ENCODE peak calls at places on chromosomes 5 and 9, in ten cellular contexts. B, I, J, P, U, V, T, Y, H and R are unnamed samples.

GRCh38 chr5:110354341-110354740 is 372.1 kb downstream of the TMEM232 start:
- DNase-seq in Y (no peak), B (no peak), T (no peak), I (no peak), H (no peak), U (no peak), V (no peak), J (peak), P (peak), R (no peak)

GRCh38 chr5:43044181-43044914 is 4.2 kb upstream of the ANXA2R start:
- DNase-seq in H (no peak), V (no peak), J (no peak), P (peak), T (no peak), B (no peak), Y (no peak), I (no peak), U (no peak), R (no peak)

GRCh38 chr9:90578116-90578815 is 64.4 kb downstream of the DIRAS2 start:
- DNase-seq in H (no peak), I (no peak), P (no peak), B (no peak), V (no peak), J (no peak), T (no peak), Y (no peak), U (no peak), R (no peak)

GRCh38 chr5:124689653-124690052 is 56.8 kb downstream of the ZNF608 start:
- DNase-seq in H (no peak), T (no peak), U (no peak), Y (no peak), V (no peak), B (no peak), P (no peak), I (no peak), J (no peak), R (no peak)

GRCh38 chr5:15500326-15500958 is 462 bp downstream of the FBXL7 start:
- DNase-seq in I (no peak), P (peak), J (peak), T (no peak), V (no peak), H (no peak), Y (no peak), U (peak), B (peak), R (no peak)

GRCh38 chr5:8188874-8189588 is 320.1 kb downstream of the MTRR start:
- DNase-seq in H (no peak), Y (no peak), I (no peak), B (no peak), U (peak), V (no peak), T (no peak), P (no peak), J (no peak), R (no peak)

GRCh38 chr9:93298498-93299417 is 114.8 kb downstream of the WNK2 start:
- DNase-seq in T (no peak), U (no peak), P (no peak), H (no peak), J (no peak), I (no peak), Y (no peak), B (peak), V (no peak), R (no peak)

GRCh38 chr5:6118691-6119090 is 259.7 kb downstream of the MED10 start:
- DNase-seq in Y (no peak), P (no peak), V (no peak), J (no peak), B (no peak), I (no peak), H (no peak), T (no peak), U (no peak), R (no peak)

GRCh38 chr5:68285857-68286611 is 70.5 kb downstream of the PIK3R1 start:
- DNase-seq in I (no peak), B (no peak), P (peak), Y (no peak), H (no peak), V (no peak), J (no peak), U (peak), T (no peak), R (peak)

GRCh38 chr5:149913449-149914419 is 30.9 kb downstream of the PDE6A start:
- DNase-seq in B (no peak), P (no peak), V (no peak), I (no peak), J (no peak), H (no peak), Y (no peak), U (no peak), T (no peak), R (no peak)

GRCh38 chr5:56564451-56565223 is 250.7 kb upstream of the MAP3K1 start:
- DNase-seq in U (no peak), T (no peak), P (peak), V (no peak), Y (no peak), I (no peak), H (no peak), B (no peak), J (no peak), R (no peak)

GRCh38 chr5:65356274-65356673 is 125.4 kb downstream of the ADAMTS6 start:
- DNase-seq in U (no peak), J (no peak), Y (no peak), H (no peak), T (no peak), P (peak), I (no peak), V (no peak), B (no peak), R (no peak)

GRCh38 chr5:16467363-16468219 is 2.0 kb upstream of the ZNF622 start:
- DNase-seq in T (no peak), H (no peak), U (no peak), P (peak), Y (no peak), B (no peak), V (no peak), J (no peak), I (no peak), R (peak)

GRCh38 chr9:7368410-7369292 is 430.9 kb downstream of the DMAC1 start:
- DNase-seq in T (peak), P (peak), J (no peak), I (no peak), Y (no peak), V (no peak), H (peak), U (no peak), B (no peak), R (no peak)